ENCODE peak calls at places on chromosome 6, in four cellular contexts. One of them, this sample, is unnamed.

GRCh38 chr6:139153876-139154275 is 19.0 kb downstream of the HECA start:
- DNase-seq in GM12878: no peak
- DNase-seq in HepG2: no peak
- DNase-seq in K562: no peak
- DNase-seq in this sample: no peak

GRCh38 chr6:39892490-39893129 is 41.7 kb downstream of the MOCS1 start:
- DNase-seq in GM12878: peak; percentile 2
- DNase-seq in HepG2: peak; percentile 50
- DNase-seq in K562: peak; percentile 56
- DNase-seq in this sample: peak; percentile 17

GRCh38 chr6:111888928-111889696 is 15.9 kb upstream of the FYN start:
- DNase-seq in GM12878: no peak
- DNase-seq in HepG2: no peak
- DNase-seq in K562: peak; percentile 38
- DNase-seq in this sample: no peak

GRCh38 chr6:29845405-29846006 is 17.9 kb downstream of the HLA-G start:
- DNase-seq in GM12878: peak; percentile 8
- DNase-seq in HepG2: peak; percentile 45
- DNase-seq in K562: no peak
- DNase-seq in this sample: no peak

GRCh38 chr6:161410076-161410475 is 136.2 kb upstream of the AGPAT4 start:
- DNase-seq in GM12878: no peak
- DNase-seq in HepG2: no peak
- DNase-seq in K562: no peak
- DNase-seq in this sample: no peak

GRCh38 chr6:143110996-143111395 is 50.3 kb downstream of the AIG1 start:
- DNase-seq in GM12878: no peak
- DNase-seq in HepG2: no peak
- DNase-seq in K562: no peak
- DNase-seq in this sample: no peak

GRCh38 chr6:170027111-170028043 is 263.5 kb downstream of the DLL1 start:
- DNase-seq in GM12878: no peak
- DNase-seq in HepG2: no peak
- DNase-seq in K562: no peak
- DNase-seq in this sample: no peak

GRCh38 chr6:54267798-54268197 is 40.4 kb upstream of the TINAG start:
- DNase-seq in GM12878: no peak
- DNase-seq in HepG2: peak; percentile 67
- DNase-seq in K562: peak; percentile 6
- DNase-seq in this sample: no peak

GRCh38 chr6:136123464-136123863 is 126.6 kb downstream of the MTFR2 start:
- DNase-seq in GM12878: no peak
- DNase-seq in HepG2: no peak
- DNase-seq in K562: no peak
- DNase-seq in this sample: no peak

GRCh38 chr6:56742122-56742791 is 99.6 kb upstream of the DST start:
- DNase-seq in GM12878: no peak
- DNase-seq in HepG2: peak; percentile 25
- DNase-seq in K562: no peak
- DNase-seq in this sample: no peak

GRCh38 chr6:33175436-33176069 is 16.7 kb downstream of the COL11A2 start:
- DNase-seq in GM12878: no peak
- DNase-seq in HepG2: peak; percentile 22
- DNase-seq in K562: no peak
- DNase-seq in this sample: no peak

GRCh38 chr6:148296746-148297145 is 45.9 kb upstream of the SASH1 start:
- DNase-seq in GM12878: no peak
- DNase-seq in HepG2: no peak
- DNase-seq in K562: no peak
- DNase-seq in this sample: no peak

GRCh38 chr6:104187616-104188015 is 672.1 kb downstream of the HACE1 start:
- DNase-seq in GM12878: no peak
- DNase-seq in HepG2: no peak
- DNase-seq in K562: no peak
- DNase-seq in this sample: no peak

GRCh38 chr6:49915035-49915434 is 48.7 kb upstream of the CRISP1 start:
- DNase-seq in GM12878: no peak
- DNase-seq in HepG2: no peak
- DNase-seq in K562: no peak
- DNase-seq in this sample: no peak

GRCh38 chr6:108492131-108492766 is 68.5 kb upstream of the FOXO3 start:
- DNase-seq in GM12878: no peak
- DNase-seq in HepG2: peak; percentile 25
- DNase-seq in K562: peak; percentile 41
- DNase-seq in this sample: no peak

GRCh38 chr6:25315194-25315593 is 36.0 kb downstream of the CARMIL1 start:
- DNase-seq in GM12878: no peak
- DNase-seq in HepG2: no peak
- DNase-seq in K562: no peak
- DNase-seq in this sample: no peak

GRCh38 chr6:25314776-25315175 is 35.6 kb downstream of the CARMIL1 start:
- DNase-seq in GM12878: no peak
- DNase-seq in HepG2: no peak
- DNase-seq in K562: no peak
- DNase-seq in this sample: no peak

GRCh38 chr6:25315778-25316177 is 36.6 kb downstream of the CARMIL1 start:
- DNase-seq in GM12878: no peak
- DNase-seq in HepG2: no peak
- DNase-seq in K562: no peak
- DNase-seq in this sample: no peak

GRCh38 chr6:25318589-25318988 is 39.4 kb downstream of the CARMIL1 start:
- DNase-seq in GM12878: no peak
- DNase-seq in HepG2: no peak
- DNase-seq in K562: no peak
- DNase-seq in this sample: no peak

DNA sequence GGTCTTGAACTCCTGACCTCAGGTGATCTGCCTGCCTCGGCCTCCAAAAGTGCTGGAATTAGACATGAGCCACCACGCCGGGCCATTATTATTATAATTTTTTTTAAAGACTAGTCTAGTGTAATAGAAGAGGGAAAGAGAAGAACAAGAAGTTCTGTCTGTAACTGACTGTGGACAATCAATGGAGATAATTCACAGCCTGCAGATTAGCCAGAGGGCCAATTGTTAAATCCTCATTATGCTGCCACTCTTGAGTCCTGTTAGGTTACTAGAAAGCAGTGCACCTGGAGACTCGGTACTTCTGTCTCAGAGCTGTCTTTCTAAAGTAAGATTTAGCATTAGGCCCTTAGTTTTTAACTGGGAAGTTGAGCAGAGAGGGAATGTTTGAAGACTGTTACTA is 37.5 kb downstream of the CARMIL1 start:
- DNase-seq in GM12878: no peak
- DNase-seq in HepG2: no peak
- DNase-seq in K562: no peak
- DNase-seq in this sample: no peak
- TF ChIP-seq BRCA1 in GM12878: no peak
- TF ChIP-seq BRCA1 in HepG2: no peak
- TF ChIP-seq BRCA1 in K562: no peak
- TF ChIP-seq BRCA1 in this sample: no peak

GRCh38 chr6:2197177-2197671 is 48.2 kb downstream of the GMDS start:
- DNase-seq in GM12878: no peak
- DNase-seq in HepG2: no peak
- DNase-seq in K562: no peak
- DNase-seq in this sample: no peak
- TF ChIP-seq BRCA1 in GM12878: no peak
- TF ChIP-seq BRCA1 in HepG2: no peak
- TF ChIP-seq BRCA1 in K562: no peak
- TF ChIP-seq BRCA1 in this sample: no peak

GRCh38 chr6:150878347-150879213 is 13.1 kb downstream of the MTHFD1L start:
- DNase-seq in GM12878: no peak
- DNase-seq in HepG2: peak; percentile 86
- DNase-seq in K562: no peak
- DNase-seq in this sample: no peak

GRCh38 chr6:150880336-150880735 is 14.8 kb downstream of the MTHFD1L start:
- DNase-seq in GM12878: no peak
- DNase-seq in HepG2: no peak
- DNase-seq in K562: no peak
- DNase-seq in this sample: no peak

GRCh38 chr6:150883521-150883920 is 18.0 kb downstream of the MTHFD1L start:
- DNase-seq in GM12878: no peak
- DNase-seq in HepG2: no peak
- DNase-seq in K562: no peak
- DNase-seq in this sample: no peak

GRCh38 chr6:150877928-150878327 is 12.4 kb downstream of the MTHFD1L start:
- DNase-seq in GM12878: no peak
- DNase-seq in HepG2: peak; percentile 67
- DNase-seq in K562: no peak
- DNase-seq in this sample: no peak

DNA sequence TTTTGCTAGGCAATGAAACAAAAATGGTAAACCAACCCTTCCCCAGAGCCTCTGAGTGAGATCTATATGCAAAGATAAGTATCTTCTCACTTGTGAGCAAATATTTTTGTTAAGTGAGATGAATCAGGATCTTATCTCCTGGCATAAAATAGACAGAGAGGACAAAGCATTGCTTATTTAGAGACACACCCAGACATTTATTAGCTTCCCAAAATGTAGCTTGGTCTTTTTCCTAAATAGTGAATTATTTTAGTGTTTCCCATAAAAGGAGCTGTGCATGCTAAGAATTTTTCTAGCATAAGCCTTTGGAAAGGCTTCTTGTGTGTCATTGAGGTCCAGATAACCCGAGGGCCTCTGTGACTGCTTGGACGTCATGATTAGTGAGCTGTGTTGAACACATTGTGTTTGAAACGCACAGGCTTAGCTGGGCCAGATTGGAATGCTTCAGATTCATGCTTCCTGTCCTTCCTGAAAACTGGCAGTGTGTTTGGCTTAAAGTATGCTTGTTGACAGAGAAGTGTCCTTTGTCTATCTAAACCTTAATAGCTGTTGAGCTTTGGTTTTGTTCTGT is 16.5 kb downstream of the MTHFD1L start:
- DNase-seq in GM12878: no peak
- DNase-seq in HepG2: peak; percentile 97
- DNase-seq in K562: peak; percentile 28
- DNase-seq in this sample: no peak
- TF ChIP-seq BRCA1 in GM12878: no peak
- TF ChIP-seq BRCA1 in HepG2: no peak
- TF ChIP-seq BRCA1 in K562: no peak
- TF ChIP-seq BRCA1 in this sample: no peak

DNA sequence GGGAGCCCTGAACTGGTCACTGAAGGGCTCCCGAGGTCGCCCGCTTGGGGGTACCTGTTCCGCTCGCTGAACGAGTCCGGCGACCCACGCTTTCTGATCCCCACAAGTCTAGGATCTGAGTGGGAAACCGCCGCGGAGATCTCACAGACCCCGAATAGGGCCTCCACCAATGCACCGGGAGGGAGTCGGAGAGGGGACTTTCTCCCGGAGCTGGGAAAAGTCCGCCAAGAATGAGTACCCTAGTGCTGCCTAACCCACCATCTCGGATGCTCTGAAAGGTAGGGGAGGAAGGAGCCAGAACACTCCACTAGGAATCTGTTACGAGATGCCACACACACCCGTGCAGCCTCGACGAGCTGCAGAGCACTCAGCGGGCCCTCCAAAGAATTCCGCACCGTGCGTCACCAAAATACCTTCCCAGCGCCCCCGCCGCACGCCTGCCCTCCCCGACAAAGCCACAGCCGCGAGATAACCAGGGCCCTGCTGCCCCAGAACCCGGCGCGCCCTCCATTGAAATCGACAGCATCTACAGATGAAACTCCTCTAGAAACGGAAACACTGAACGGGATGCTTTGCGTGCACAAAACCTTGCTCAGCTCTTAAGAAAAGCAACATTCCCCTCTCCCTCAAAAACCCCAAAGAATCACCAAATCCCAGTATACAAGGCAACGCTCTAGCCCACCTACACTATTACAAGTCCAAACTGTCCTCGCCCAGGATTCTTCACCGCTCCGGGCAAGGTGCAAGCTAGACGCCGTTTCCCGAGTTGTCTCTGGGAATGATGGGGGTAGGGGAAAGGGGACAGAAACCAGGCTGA is 686 bp downstream of the COL12A1 start:
- DNase-seq in GM12878: no peak
- DNase-seq in HepG2: no peak
- DNase-seq in K562: no peak
- DNase-seq in this sample: no peak
- TF ChIP-seq BRCA1 in GM12878: no peak
- TF ChIP-seq BRCA1 in HepG2: no peak
- TF ChIP-seq BRCA1 in K562: no peak
- TF ChIP-seq BRCA1 in this sample: no peak

GRCh38 chr6:35299674-35300073 is 2.1 kb downstream of the DEF6 start:
- DNase-seq in GM12878: no peak
- DNase-seq in HepG2: no peak
- DNase-seq in K562: peak; percentile 66
- DNase-seq in this sample: no peak
- TF ChIP-seq BRCA1 in GM12878: no peak
- TF ChIP-seq BRCA1 in HepG2: no peak
- TF ChIP-seq BRCA1 in K562: no peak
- TF ChIP-seq BRCA1 in this sample: no peak

DNA sequence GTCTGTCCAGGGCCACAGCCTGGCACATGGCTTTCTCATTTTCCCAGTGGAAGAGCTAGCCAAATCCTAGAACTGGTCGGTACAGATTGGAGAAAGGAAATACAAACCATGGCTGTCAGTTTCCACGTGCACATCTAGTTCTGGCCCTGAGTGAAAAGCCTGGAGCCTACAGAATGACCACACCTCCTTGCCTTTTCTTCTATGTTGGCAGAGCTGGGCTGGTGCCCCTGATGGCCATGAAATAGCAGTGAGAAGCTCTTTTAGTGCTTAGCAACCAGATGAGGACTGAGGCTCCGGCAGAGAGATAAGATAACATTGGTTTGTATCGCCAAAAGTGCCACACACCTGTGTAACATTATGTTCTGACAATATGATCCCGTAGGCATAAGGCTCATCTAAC is 39.7 kb upstream of the TBC1D7 start:
- DNase-seq in GM12878: no peak
- DNase-seq in HepG2: no peak
- DNase-seq in K562: no peak
- DNase-seq in this sample: no peak
- TF ChIP-seq BRCA1 in GM12878: no peak
- TF ChIP-seq BRCA1 in HepG2: no peak
- TF ChIP-seq BRCA1 in K562: no peak
- TF ChIP-seq BRCA1 in this sample: no peak

GRCh38 chr6:106727480-106728153 is 98.2 kb downstream of the QRSL1 start:
- DNase-seq in GM12878: no peak
- DNase-seq in HepG2: no peak
- DNase-seq in K562: no peak
- DNase-seq in this sample: no peak
- TF ChIP-seq BRCA1 in GM12878: no peak
- TF ChIP-seq BRCA1 in HepG2: no peak
- TF ChIP-seq BRCA1 in K562: no peak
- TF ChIP-seq BRCA1 in this sample: no peak

This sample was measured in H1.